ENCODE peak calls at places on chromosomes 7 and 10, in eight cellular contexts. P, I, B, R, V, W, G and C are unnamed samples.

GRCh38 chr7:137715101-137715500 is 131.7 kb downstream of the DGKI start:
- DNase-seq in P (no peak), I (no peak), B (no peak), R (no peak), V (peak), W (no peak), G (no peak), C (no peak)

GRCh38 chr10:133438711-133439273 is 14.4 kb upstream of the SPRN start:
- DNase-seq in P (peak), I (peak), B (peak), R (no peak), V (peak), W (peak), G (no peak), C (no peak)

GRCh38 chr10:31413325-31413724 is 94.3 kb downstream of the ZEB1 start:
- DNase-seq in P (no peak), I (no peak), B (no peak), R (no peak), V (peak), W (no peak), G (no peak), C (no peak)

GRCh38 chr10:62691331-62691730 is 113.2 kb upstream of the ADO start:
- DNase-seq in P (no peak), I (no peak), B (no peak), R (no peak), V (no peak), W (no peak), G (no peak), C (no peak)

GRCh38 chr10:103504181-103504783 is 10.8 kb downstream of the NEURL1 start:
- DNase-seq in P (peak), I (peak), B (no peak), R (no peak), V (peak), W (peak), G (peak), C (peak)

GRCh38 chr7:47479821-47480575 is 101.9 kb downstream of the TNS3 start:
- DNase-seq in P (no peak), I (no peak), B (no peak), R (no peak), V (no peak), W (no peak), G (no peak), C (no peak)

GRCh38 chr10:30518907-30519306 is 84.9 kb downstream of the MAP3K8 start:
- DNase-seq in P (no peak), I (no peak), B (no peak), R (no peak), V (no peak), W (no peak), G (no peak), C (no peak)

GRCh38 chr10:53808677-53809076 is 992.4 kb downstream of the PCDH15 start:
- DNase-seq in P (no peak), I (no peak), B (no peak), R (no peak), V (no peak), W (no peak), G (no peak), C (no peak)

GRCh38 chr10:86506499-86506898 is 15.1 kb downstream of the WAPL start:
- DNase-seq in P (no peak), I (no peak), B (no peak), R (no peak), V (no peak), W (no peak), G (no peak), C (no peak)

GRCh38 chr7:149125864-149126661 is at the start of gene ZNF425:
- DNase-seq in P (peak), I (peak), B (peak), R (peak), V (peak), W (peak), G (peak), C (peak)

GRCh38 chr10:22042557-22043326 is 39.2 kb upstream of the DNAJC1 start:
- DNase-seq in P (no peak), I (no peak), B (no peak), R (no peak), V (peak), W (no peak), G (no peak), C (no peak)

GRCh38 chr7:84790873-84791272 is 396.0 kb downstream of the SEMA3D start:
- DNase-seq in P (no peak), I (no peak), B (no peak), R (no peak), V (peak), W (no peak), G (peak), C (peak)

GRCh38 chr7:36734731-36735130 is 10.4 kb upstream of the AOAH start:
- DNase-seq in P (no peak), I (no peak), B (no peak), R (no peak), V (no peak), W (no peak), G (no peak), C (no peak)

GRCh38 chr7:7920056-7920455 is 48.5 kb upstream of the GLCCI1 start:
- DNase-seq in P (no peak), I (no peak), B (no peak), R (no peak), V (no peak), W (peak), G (no peak), C (no peak)

GRCh38 chr7:150432915-150433892 is 17.2 kb upstream of the GIMAP8 start:
- DNase-seq in P (no peak), I (no peak), B (no peak), R (no peak), V (no peak), W (no peak), G (no peak), C (no peak)